ENCODE peak calls at places on chromosomes 7 and 10, in six cellular contexts. U, H, J, A, I and C are unnamed samples.

GRCh38 chr10:128306966-128307365 is 180.7 kb upstream of the MKI67 start:
- DNase-seq in I (no peak), U (no peak), H (peak; percentile 9), A (no peak), J (no peak), C (no peak)

GRCh38 chr10:103929396-103929921 is 11.5 kb upstream of the STN1 start:
- DNase-seq in H (no peak), U (no peak), A (no peak), J (no peak), I (no peak), C (no peak)

GRCh38 chr7:66142334-66142733 is 27.7 kb downstream of the CRCP start:
- DNase-seq in I (no peak), U (no peak), H (peak; percentile 56), A (no peak), J (no peak), C (peak; percentile 62)

GRCh38 chr10:117461766-117462423 is 80.7 kb upstream of the EMX2 start:
- DNase-seq in U (no peak), H (peak; percentile 96), A (no peak), J (no peak), I (no peak), C (peak; percentile 26)

GRCh38 chr7:93958651-93959050 is 37.1 kb downstream of the GNG11 start:
- DNase-seq in U (no peak), H (no peak), J (no peak), I (no peak), A (no peak), C (no peak)

GRCh38 chr7:1802899-1803298 is 132.8 kb downstream of the ELFN1 start:
- DNase-seq in U (no peak), A (no peak), H (peak; percentile 26), I (no peak), J (no peak), C (no peak)

GRCh38 chr7:87225696-87226095 is 6.2 kb upstream of the TMEM243 start:
- DNase-seq in I (no peak), J (no peak), H (no peak), U (no peak), A (no peak), C (no peak)

GRCh38 chr10:15775513-15775912 is 55.8 kb upstream of the ITGA8 start:
- DNase-seq in A (no peak), J (no peak), H (no peak), U (no peak), I (no peak), C (no peak)

GRCh38 chr7:102916881-102917280 is 4.1 kb downstream of the LRRC17 start:
- DNase-seq in I (no peak), H (no peak), A (no peak), U (no peak), J (no peak), C (no peak)

GRCh38 chr7:83824214-83824613 is 175.3 kb upstream of the SEMA3E start:
- DNase-seq in I (no peak), U (no peak), J (no peak), H (no peak), A (no peak), C (no peak)

GRCh38 chr10:103277713-103278299 is 868 bp downstream of the INA start:
- DNase-seq in I (no peak), H (no peak), U (no peak), J (peak; percentile 46), A (no peak), C (no peak)

GRCh38 chr10:114542373-114542772 is 115.7 kb downstream of the ABLIM1 start:
- DNase-seq in J (no peak), U (no peak), H (no peak), A (no peak), I (no peak), C (no peak)

GRCh38 chr7:112383671-112384417 is 66.4 kb upstream of the IFRD1 start:
- DNase-seq in A (peak; percentile 33), H (no peak), I (peak; percentile 73), U (peak; percentile 10), J (peak; percentile 44), C (no peak)

GRCh38 chr10:34551295-34551694 is 263.8 kb downstream of the PARD3 start:
- DNase-seq in I (no peak), A (no peak), J (no peak), H (no peak), U (no peak), C (no peak)

GRCh38 chr10:101032637-101033201 is 1.7 kb downstream of the SFXN3 start:
- DNase-seq in I (no peak), A (no peak), J (no peak), U (no peak), H (peak; percentile 94), C (no peak)

GRCh38 chr10:114632869-114633715 is 25.0 kb downstream of the ABLIM1 start:
- DNase-seq in H (peak; percentile 87), U (no peak), J (no peak), A (no peak), I (no peak), C (no peak)

GRCh38 chr7:20798081-20798693 is 11.5 kb upstream of the SP8 start:
- DNase-seq in U (peak; percentile 60), I (peak; percentile 44), J (peak; percentile 90), A (no peak), H (no peak), C (peak; percentile 89)

GRCh38 chr7:21367081-21367480 is 60.8 kb upstream of the SP4 start:
- DNase-seq in A (no peak), I (no peak), H (no peak), U (no peak), J (peak; percentile 85), C (no peak)

GRCh38 chr7:115097175-115097671 is 175.3 kb downstream of the MDFIC start:
- DNase-seq in A (no peak), I (no peak), H (no peak), U (no peak), J (no peak), C (no peak)

GRCh38 chr10:89887830-89888229 is 186.4 kb downstream of the KIF20B start:
- DNase-seq in J (no peak), H (no peak), A (no peak), U (no peak), I (no peak), C (no peak)

GRCh38 chr7:68770649-68771048 is 827.6 kb upstream of the AUTS2 start:
- DNase-seq in I (no peak), U (no peak), J (peak; percentile 66), A (no peak), H (no peak), C (no peak)

GRCh38 chr10:131641231-131641630 is 259.6 kb upstream of the PPP2R2D start:
- DNase-seq in A (no peak), J (no peak), U (peak; percentile 50), I (no peak), H (peak; percentile 53), C (peak; percentile 73)

GRCh38 chr7:30411897-30412296 is 66.7 kb downstream of the NOD1 start:
- DNase-seq in J (no peak), A (no peak), I (no peak), U (no peak), H (no peak), C (no peak)

GRCh38 chr7:28112056-28112455 is 68.5 kb downstream of the JAZF1 start:
- DNase-seq in U (no peak), A (no peak), H (no peak), I (no peak), J (no peak), C (no peak)

GRCh38 chr10:80498833-80499671 is 38.6 kb upstream of the SH2D4B start:
- DNase-seq in I (no peak), U (no peak), A (no peak), J (no peak), H (peak; percentile 98), C (peak; percentile 67)

GRCh38 chr7:73858807-73859206 is 2.2 kb upstream of the TMEM270 start:
- DNase-seq in A (no peak), U (no peak), J (no peak), I (no peak), H (no peak), C (no peak)

GRCh38 chr10:27065084-27065483 is 35.2 kb downstream of the ANKRD26 start:
- DNase-seq in H (no peak), A (no peak), I (no peak), U (no peak), J (no peak), C (no peak)

GRCh38 chr7:150755473-150756099 is 18.4 kb downstream of the GIMAP5 start:
- DNase-seq in H (no peak), I (no peak), U (peak; percentile 54), J (no peak), A (peak; percentile 82), C (no peak)

GRCh38 chr10:60423920-60424319 is 34.2 kb upstream of the ANK3 start:
- DNase-seq in J (no peak), A (no peak), I (no peak), U (no peak), H (no peak), C (no peak)

GRCh38 chr7:48244902-48245301 is 73.6 kb downstream of the ABCA13 start:
- DNase-seq in U (no peak), I (no peak), H (no peak), A (no peak), J (no peak), C (no peak)

GRCh38 chr10:11440250-11441150 is 170.9 kb downstream of the USP6NL start:
- DNase-seq in A (no peak), J (no peak), U (no peak), I (no peak), H (no peak), C (no peak)